ENCODE peak calls at places on chromosomes 12 and 14, in nine cellular contexts. K is EH; E is foreskin keratinocyte; Y is CD4-positive, alpha-beta T cell; N is activated naive CD4-positive, alpha-beta T cell treated with anti-CD3 and anti-CD28 coated beads for 36 hours; U is Daoy; X is erythroblast; J is H9; D is amniotic epithelial cell. W is an unnamed sample.

GRCh38 chr12:30599631-30600030 is 96.0 kb downstream of the IPO8 start:
- DNase-seq in K (no peak), X (no peak), U (no peak), E (no peak), J (no peak), N (no peak), D (peak), Y (no peak), W (no peak)

GRCh38 chr12:9944404-9944803 is 12.2 kb upstream of the CLEC2A start:
- DNase-seq in K (no peak), N (no peak), X (no peak), U (no peak), J (no peak), Y (no peak), D (no peak), E (no peak), W (no peak)

GRCh38 chr12:87847147-87847546 is 182.1 kb downstream of the C12orf50 start:
- DNase-seq in Y (no peak), E (no peak), N (no peak), X (no peak), K (no peak), U (no peak), D (no peak), J (peak), W (no peak)

GRCh38 chr12:26003065-26003464 is 44.6 kb downstream of the RASSF8 start:
- DNase-seq in D (no peak), Y (no peak), X (no peak), U (no peak), K (no peak), J (no peak), E (no peak), N (no peak), W (no peak)

GRCh38 chr14:65103150-65103760 is 938 bp upstream of the MAX start:
- DNase-seq in U (peak), D (no peak), E (no peak), X (peak), Y (no peak), K (no peak), N (peak), J (no peak), W (no peak)

GRCh38 chr14:81170104-81170828 is 50.5 kb downstream of the GTF2A1 start:
- DNase-seq in U (peak), D (peak), X (peak), E (peak), N (peak), Y (peak), K (peak), J (peak), W (peak)

GRCh38 chr14:62528296-62528695 is 517.0 kb downstream of the KCNH5 start:
- DNase-seq in J (no peak), N (no peak), D (peak), K (no peak), U (no peak), Y (no peak), E (peak), X (no peak), W (no peak)

GRCh38 chr12:123041042-123041531 is 60.6 kb downstream of the ARL6IP4 start:
- DNase-seq in Y (no peak), E (no peak), J (no peak), X (peak), D (no peak), N (no peak), U (no peak), K (no peak), W (no peak)

GRCh38 chr12:1907652-1908611 is 10.5 kb downstream of the CACNA2D4 start:
- DNase-seq in E (no peak), Y (peak), J (peak), D (no peak), K (peak), N (peak), X (peak), U (peak), W (no peak)

GRCh38 chr12:121673013-121673441 is 3.6 kb upstream of the MORN3 start:
- DNase-seq in K (peak), U (no peak), D (no peak), J (peak), E (peak), Y (no peak), N (no peak), X (no peak), W (no peak)

GRCh38 chr14:79659995-79660975 is 551.0 kb downstream of the DIO2 start:
- DNase-seq in U (no peak), N (no peak), Y (no peak), X (no peak), J (no peak), K (no peak), D (peak), E (no peak), W (no peak)

GRCh38 chr14:87785868-87786267 is 207.1 kb downstream of the GALC start:
- DNase-seq in U (no peak), D (no peak), K (no peak), E (no peak), X (no peak), N (no peak), Y (no peak), J (no peak), W (no peak)

GRCh38 chr14:60331201-60332045 is 82.4 kb downstream of the PPM1A start:
- DNase-seq in U (peak), K (peak), E (peak), N (peak), X (peak), D (peak), Y (peak), J (peak), W (no peak)

W was measured in mesothelial cell of epicardium.